ENCODE peak calls at places on chromosomes 3 and 15, in nine cellular contexts. D, S, N, G, X, R, Z, K and J are unnamed samples.

GRCh38 chr3:170488802-170489201 is 70.1 kb downstream of the CLDN11 start:
- DNase-seq in S (no peak), K (peak; percentile 91), G (peak; percentile 81), D (peak; percentile 91), R (no peak), Z (no peak), X (no peak), N (no peak), J (no peak)

GRCh38 chr15:99408236-99409096 is 157.2 kb downstream of the LRRC28 start:
- DNase-seq in R (peak; percentile 75), Z (no peak), K (peak; percentile 95), S (peak; percentile 57), G (peak; percentile 49), D (peak; percentile 93), N (peak; percentile 42), X (no peak), J (peak; percentile 62)

GRCh38 chr15:73691398-73691797 is 7.2 kb downstream of the CD276 start:
- DNase-seq in R (no peak), Z (peak; percentile 22), S (peak; percentile 54), D (peak; percentile 84), G (no peak), N (peak; percentile 53), K (peak; percentile 82), X (peak; percentile 76), J (no peak)

GRCh38 chr3:85495602-85496001 is 536.8 kb downstream of the CADM2 start:
- DNase-seq in N (no peak), D (no peak), X (no peak), Z (no peak), R (no peak), G (no peak), K (no peak), S (no peak), J (no peak)

GRCh38 chr3:8767181-8767666 is 2.2 kb downstream of the OXTR start:
- DNase-seq in X (no peak), K (no peak), R (no peak), N (no peak), D (no peak), S (no peak), G (no peak), Z (no peak), J (no peak)

GRCh38 chr3:58487140-58487886 is 4.6 kb upstream of the KCTD6 start:
- DNase-seq in D (peak; percentile 69), Z (peak; percentile 44), G (no peak), N (no peak), S (peak; percentile 34), K (peak; percentile 73), R (no peak), X (no peak), J (peak; percentile 9)

GRCh38 chr3:129453732-129454131 is 13.7 kb downstream of the IFT122 start:
- DNase-seq in X (no peak), Z (no peak), G (no peak), K (peak; percentile 74), D (peak; percentile 68), R (no peak), N (no peak), S (no peak), J (no peak)

GRCh38 chr15:95051881-95052280 is 820.5 kb downstream of the MCTP2 start:
- DNase-seq in K (no peak), N (no peak), G (no peak), Z (no peak), D (no peak), X (no peak), S (no peak), R (no peak), J (no peak)

GRCh38 chr3:95539950-95540483 is 1274.4 kb upstream of the EPHA6 start:
- DNase-seq in G (no peak), X (no peak), Z (no peak), D (no peak), K (no peak), R (no peak), N (no peak), S (no peak), J (no peak)

GRCh38 chr3:73046195-73046594 is 15.3 kb upstream of the EBLN2 start:
- DNase-seq in S (no peak), G (no peak), R (no peak), D (no peak), N (no peak), Z (no peak), K (no peak), X (no peak), J (no peak)

GRCh38 chr15:91855684-91856553 is 2.4 kb downstream of the SLCO3A1 start:
- DNase-seq in D (no peak), Z (peak; percentile 15), N (peak; percentile 75), S (no peak), X (peak; percentile 77), K (no peak), R (no peak), G (no peak), J (no peak)

GRCh38 chr3:188595890-188596376 is 442.0 kb downstream of the LPP start:
- DNase-seq in R (no peak), N (no peak), Z (no peak), K (peak; percentile 67), G (peak; percentile 80), D (peak; percentile 52), S (no peak), X (no peak), J (peak; percentile 74)

GRCh38 chr3:114308830-114309229 is 15.0 kb downstream of the TIGIT start:
- DNase-seq in N (no peak), D (no peak), Z (no peak), G (no peak), S (no peak), R (no peak), K (no peak), X (peak; percentile 23), J (no peak)

GRCh38 chr3:135760581-135760980 is 204.9 kb upstream of the PPP2R3A start:
- DNase-seq in D (no peak), K (no peak), N (no peak), R (no peak), G (no peak), S (no peak), Z (no peak), X (no peak), J (no peak)

GRCh38 chr3:67087788-67088187 is 89.7 kb downstream of the KBTBD8 start:
- DNase-seq in D (no peak), X (no peak), N (no peak), Z (no peak), S (no peak), K (no peak), G (no peak), R (no peak), J (no peak)

GRCh38 chr3:139113231-139113749 is 68.6 kb upstream of the PRR23C start:
- DNase-seq in X (no peak), D (no peak), N (no peak), Z (no peak), S (no peak), G (no peak), K (no peak), R (no peak), J (no peak)

GRCh38 chr3:135034291-135034768 is 239.3 kb downstream of the EPHB1 start:
- DNase-seq in D (no peak), G (no peak), Z (no peak), S (no peak), K (no peak), R (no peak), X (no peak), N (no peak), J (no peak)

GRCh38 chr3:112531358-112531781 is 30.4 kb downstream of the ATG3 start:
- DNase-seq in G (peak; percentile 3), N (no peak), K (peak; percentile 70), X (no peak), R (no peak), S (no peak), Z (peak; percentile 17), D (peak; percentile 66), J (no peak)

GRCh38 chr15:84910928-84911623 is 26.6 kb downstream of the SLC28A1 start:
- DNase-seq in N (no peak), G (no peak), X (no peak), D (no peak), Z (no peak), K (no peak), S (no peak), R (no peak), J (no peak)

DNA sequence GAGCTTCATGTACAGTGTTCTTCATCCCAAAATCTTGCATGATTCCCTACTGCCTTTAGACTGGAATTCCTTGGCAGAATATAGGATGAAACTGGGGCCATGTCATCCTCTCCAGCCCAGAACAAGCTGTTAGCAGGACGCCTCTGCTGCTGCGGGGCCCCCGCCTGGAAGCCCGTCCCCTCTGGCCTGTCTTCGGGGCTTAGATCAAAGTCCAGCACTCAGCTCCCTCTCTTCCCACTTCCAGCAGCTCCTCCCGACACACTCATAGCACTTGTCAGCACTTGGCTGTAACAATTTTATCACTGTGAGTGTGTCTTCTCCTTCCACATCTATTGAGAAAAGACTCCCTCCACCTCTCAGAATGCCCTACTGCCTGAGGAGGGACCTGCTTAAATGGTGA is 111.9 kb upstream of the HACD2 start:
- DNase-seq in X (no peak), G (no peak), S (no peak), Z (no peak), K (peak; percentile 18), D (no peak), N (no peak), R (no peak), J (no peak)
- H3K4me3 ChIP-seq in X (no peak overlapping the region), G (no peak overlapping the region), S (peak overlapping the region; percentile 78), Z (no peak overlapping the region), K (no peak overlapping the region), D (no peak overlapping the region), N (peak overlapping the region; percentile 46), R (peak overlapping the region; percentile 74), J (no peak overlapping the region)

GRCh38 chr15:29126821-29127461 is 142.7 kb downstream of the NSMCE3 start:
- DNase-seq in Z (peak; percentile 78), X (no peak), D (no peak), R (peak; percentile 13), G (no peak), N (no peak), S (no peak), K (no peak), J (no peak)
- TF ChIP-seq CTCF in Z (peak; percentile 57), X (no peak), D (no peak), R (no peak), G (no peak), N (no peak), S (no peak), K (peak; percentile 5), J (no peak)

GRCh38 chr15:77604973-77605372 is 27.7 kb downstream of the LINGO1 start:
- DNase-seq in D (no peak), Z (no peak), N (no peak), R (no peak), S (no peak), G (no peak), X (no peak), K (no peak), J (no peak)
- H3K4me3 ChIP-seq in D (no peak overlapping the region), Z (no peak overlapping the region), N (no peak overlapping the region), R (no peak overlapping the region), S (no peak overlapping the region), G (no peak overlapping the region), X (no peak overlapping the region), K (no peak overlapping the region), J (no peak overlapping the region)

DNA sequence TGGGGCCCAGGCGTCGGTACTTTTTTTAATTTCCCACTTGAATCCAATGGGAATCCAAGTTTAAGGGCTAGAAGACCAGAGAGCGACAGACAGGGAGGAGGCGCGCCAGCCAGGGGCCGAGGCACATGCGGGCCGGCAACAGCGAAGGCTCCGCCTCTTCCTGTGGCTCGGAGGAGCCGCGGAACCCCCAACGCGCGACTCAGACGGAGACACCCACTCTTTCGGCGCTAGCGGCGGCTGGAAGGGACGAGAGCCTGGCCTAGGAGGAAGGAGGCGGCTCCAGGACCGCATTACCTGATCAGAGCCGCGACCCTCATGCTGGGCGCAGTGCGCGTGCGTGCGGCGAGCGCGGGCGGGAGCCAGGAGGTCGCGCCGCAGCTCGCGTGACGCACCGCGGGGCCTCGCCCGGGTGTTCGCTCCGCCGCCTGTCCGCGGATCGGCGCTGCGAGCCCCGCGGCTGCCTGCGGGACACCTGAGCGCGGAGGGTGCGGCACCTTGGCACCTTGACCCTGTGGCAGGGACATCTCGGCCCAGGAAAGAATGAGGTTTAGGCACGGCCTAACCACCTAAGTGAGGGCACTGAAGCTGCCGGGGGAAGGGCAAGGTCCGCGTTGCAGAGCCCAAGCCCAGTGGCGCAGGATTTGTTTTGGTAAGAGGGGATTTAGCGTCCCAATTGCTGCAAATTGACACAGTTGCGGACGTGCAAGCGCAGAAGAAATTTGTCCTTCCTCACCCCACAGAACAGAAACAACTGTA is at the start of gene DPH6:
- DNase-seq in K (peak; percentile 92), X (peak; percentile 84), R (peak; percentile 83), Z (peak; percentile 83), N (peak; percentile 93), D (peak; percentile 91), G (no peak), S (peak; percentile 81), J (peak; percentile 31)
- TF ChIP-seq CTCF in K (no peak), X (no peak), R (no peak), Z (no peak), N (peak; percentile 1), D (peak; percentile 0), G (no peak), S (no peak), J (peak; percentile 16)